ENCODE peak calls at places on chromosome 16, in eight cellular contexts. M is adrenal gland, L is AG09319, F is glutamatergic neuron, E is GM12865, P is spleen, Q is AG10803, D is prostate gland. R is an unnamed sample.
A peak's percentile ranks its signal among the peaks of the same experiment; 100 is the strongest.

GRCh38 chr16:8900343-8900742 is 18.2 kb downstream of the LITAFD start:
- DNase-seq in M (no peak), L (no peak), F (no peak), E (no peak), P (no peak), Q (no peak), D (no peak), R (no peak)

GRCh38 chr16:75097941-75098897 is 18.4 kb downstream of the LDHD start:
- DNase-seq in M (peak; percentile 58), L (no peak), F (no peak), E (no peak), P (no peak), Q (no peak), D (no peak), R (peak; percentile 67)

GRCh38 chr16:177394-177822 is 928 bp downstream of the HBA1 start:
- DNase-seq in M (no peak), L (no peak), F (no peak), E (no peak), P (no peak), Q (no peak), D (no peak), R (no peak)

GRCh38 chr16:59907671-59908070 is 1173.6 kb upstream of the GOT2 start:
- DNase-seq in M (no peak), L (no peak), F (no peak), E (no peak), P (no peak), Q (no peak), D (no peak), R (no peak)

GRCh38 chr16:58651965-58652348 is 22.3 kb upstream of the CNOT1 start:
- DNase-seq in M (no peak), L (no peak), F (no peak), E (no peak), P (no peak), Q (peak; percentile 48), D (no peak), R (no peak)

GRCh38 chr16:89191033-89191900 is 9.1 kb downstream of the SLC22A31 start:
- DNase-seq in M (no peak), L (no peak), F (peak; percentile 27), E (no peak), P (peak; percentile 83), Q (no peak), D (no peak), R (no peak)

GRCh38 chr16:14365200-14365851 is 264.7 kb downstream of the PARN start:
- DNase-seq in M (no peak), L (no peak), F (no peak), E (no peak), P (no peak), Q (peak; percentile 54), D (no peak), R (no peak)

GRCh38 chr16:69187891-69188451 is 1.0 kb downstream of the SNTB2 start:
- DNase-seq in M (peak; percentile 42), L (no peak), F (peak; percentile 23), E (peak; percentile 49), P (peak; percentile 82), Q (peak; percentile 52), D (peak; percentile 48), R (peak; percentile 54)

GRCh38 chr16:3979070-3979469 is 98.6 kb upstream of the CREBBP start:
- DNase-seq in M (no peak), L (no peak), F (no peak), E (no peak), P (no peak), Q (no peak), D (no peak), R (no peak)

GRCh38 chr16:63037761-63038562 is 1001.7 kb upstream of the CDH8 start:
- DNase-seq in M (no peak), L (no peak), F (no peak), E (no peak), P (no peak), Q (no peak), D (no peak), R (no peak)

GRCh38 chr16:68234188-68235104 is 1.5 kb downstream of the ESRP2 start:
- DNase-seq in M (no peak), L (no peak), F (no peak), E (no peak), P (no peak), Q (no peak), D (peak; percentile 79), R (no peak)

DNA sequence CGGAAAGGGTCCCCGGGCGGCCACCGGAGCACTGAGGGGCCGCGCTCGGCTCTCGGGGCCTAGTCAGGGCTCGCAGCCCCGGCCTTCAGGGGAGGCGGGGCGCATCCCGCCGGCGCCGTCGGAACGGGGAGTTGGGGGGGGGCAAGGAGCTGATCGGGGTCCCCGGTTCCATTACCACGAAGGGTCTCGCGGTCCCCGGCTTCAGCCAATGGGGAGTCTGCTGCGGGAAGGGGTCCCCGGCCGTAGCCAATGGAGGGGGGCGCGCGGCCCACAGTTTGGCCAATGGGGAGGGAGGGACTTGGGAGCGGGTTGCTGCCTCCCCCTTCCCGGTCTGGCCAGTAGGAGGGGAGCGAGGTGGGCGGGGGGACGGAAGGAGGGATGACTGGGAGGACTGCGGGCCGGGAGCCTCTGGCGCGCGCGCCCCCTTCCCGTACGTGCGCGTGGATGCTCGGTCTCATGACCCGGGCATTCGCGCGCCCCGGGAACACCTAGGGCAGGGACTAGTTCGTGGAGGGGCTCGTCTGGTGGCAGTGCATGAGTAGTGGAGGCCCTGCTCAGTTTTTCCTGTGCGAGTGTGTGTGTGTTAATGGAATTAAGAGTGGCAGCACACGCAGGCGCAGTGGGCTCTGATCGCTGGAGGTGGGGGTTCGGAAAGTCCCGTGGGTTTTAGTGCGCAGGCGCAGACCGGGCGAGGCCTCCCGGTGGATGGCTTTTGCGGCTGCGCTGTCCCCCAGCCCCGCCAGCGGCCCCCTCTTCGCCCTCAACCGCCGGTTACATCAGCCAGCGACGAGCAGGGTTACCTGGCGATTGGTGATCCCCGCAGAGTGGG is 1.1 kb downstream of the ATXN2L start:
- DNase-seq in M (peak; percentile 98), L (peak; percentile 97), F (peak; percentile 99), E (peak; percentile 99), P (peak; percentile 97), Q (peak; percentile 98), D (peak; percentile 95), R (peak; percentile 97)
- TF ChIP-seq CTCF in M (no peak), L (peak; percentile 11), F (peak; percentile 48), E (no peak), P (peak; percentile 10), Q (peak; percentile 24), D (peak; percentile 44), R (no peak)

GRCh38 chr16:11497851-11498289 is 88.8 kb downstream of the LITAF start:
- DNase-seq in M (peak; percentile 57), L (no peak), F (no peak), E (no peak), P (no peak), Q (peak; percentile 4), D (no peak), R (no peak)

GRCh38 chr16:11495066-11495407 is 91.7 kb downstream of the LITAF start:
- DNase-seq in M (no peak), L (no peak), F (no peak), E (no peak), P (no peak), Q (no peak), D (no peak), R (no peak)

GRCh38 chr16:11498683-11499082 is 88.0 kb downstream of the LITAF start:
- DNase-seq in M (no peak), L (no peak), F (no peak), E (no peak), P (no peak), Q (no peak), D (no peak), R (no peak)

GRCh38 chr16:11499295-11500089 is 87.2 kb downstream of the LITAF start:
- DNase-seq in M (peak; percentile 5), L (no peak), F (no peak), E (no peak), P (no peak), Q (no peak), D (no peak), R (no peak)

DNA sequence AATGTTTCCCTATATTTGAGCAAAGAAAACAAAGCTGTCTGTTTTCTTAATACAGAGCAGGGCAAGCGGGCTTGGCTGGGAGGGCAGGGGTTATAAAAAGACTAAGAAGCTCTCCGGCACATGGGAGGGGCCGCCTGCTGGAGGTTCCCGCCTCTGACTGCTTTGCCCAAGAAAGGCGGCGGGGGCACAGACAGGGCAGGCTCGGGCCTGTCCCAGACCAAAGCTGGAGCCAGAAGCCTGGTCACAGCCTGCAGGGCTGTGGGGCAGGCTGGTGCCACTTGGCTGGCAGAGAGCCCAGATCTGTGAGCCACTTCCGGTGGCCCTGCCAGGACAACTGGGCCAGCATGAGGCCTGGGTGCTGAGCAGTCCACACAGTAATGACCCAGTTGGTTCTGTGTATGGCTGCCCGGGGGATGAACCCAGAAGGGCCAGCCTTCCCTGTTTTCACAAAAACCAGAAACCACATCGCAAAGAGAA is 89.4 kb downstream of the LITAF start:
- DNase-seq in M (peak; percentile 97), L (peak; percentile 20), F (no peak), E (peak; percentile 56), P (peak; percentile 84), Q (peak; percentile 76), D (peak; percentile 95), R (no peak)
- TF ChIP-seq CTCF in M (no peak), L (peak; percentile 25), F (no peak), E (no peak), P (no peak), Q (no peak), D (peak; percentile 46), R (no peak)

DNA sequence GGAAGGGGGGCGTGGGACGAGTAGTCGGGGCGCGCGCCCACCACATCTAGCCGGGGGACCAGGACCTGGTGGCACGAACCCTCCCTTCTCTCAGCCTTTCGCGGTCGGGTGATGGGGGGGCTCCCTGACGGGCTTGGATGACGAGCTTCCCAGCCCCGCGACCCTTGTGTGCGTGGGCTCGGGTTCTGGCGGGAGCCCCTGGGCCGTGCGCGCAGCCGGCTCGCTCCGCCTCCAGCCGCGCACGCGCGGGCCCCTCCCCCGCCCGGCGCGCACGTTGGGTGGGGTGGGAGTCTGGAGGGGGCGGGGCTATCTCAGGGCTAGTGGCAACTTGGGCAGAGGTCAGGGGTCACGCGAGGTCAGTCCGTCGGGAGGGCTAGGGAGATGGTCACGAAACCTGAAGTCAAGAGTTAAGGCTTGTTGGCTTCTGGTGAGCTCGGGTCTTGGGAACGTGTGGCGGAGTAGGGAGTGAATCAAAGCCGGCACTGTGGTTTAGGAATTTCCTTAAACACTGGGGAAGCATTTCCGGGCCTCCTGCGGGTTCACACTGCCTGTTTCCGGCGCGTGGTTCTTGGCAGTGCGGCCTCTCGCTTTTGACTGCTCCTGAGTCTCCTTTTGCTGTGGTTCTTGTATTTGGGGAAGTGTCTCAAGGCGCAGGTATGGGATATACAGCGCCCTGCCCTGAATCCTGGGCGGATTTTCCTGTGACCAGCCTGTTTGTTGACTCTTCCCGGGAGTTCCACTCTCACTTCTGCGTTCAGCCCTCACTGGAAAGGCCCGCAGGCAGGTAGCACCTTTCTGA is at the start of gene SRCAP:
- DNase-seq in M (peak; percentile 88), L (peak; percentile 22), F (peak; percentile 86), E (peak; percentile 91), P (peak; percentile 95), Q (peak; percentile 69), D (peak; percentile 71), R (peak; percentile 95)
- TF ChIP-seq CTCF in M (no peak), L (no peak), F (no peak), E (no peak), P (no peak), Q (no peak), D (no peak), R (no peak)

GRCh38 chr16:7541026-7541425 is 208.4 kb downstream of the RBFOX1 start:
- DNase-seq in M (no peak), L (no peak), F (no peak), E (no peak), P (no peak), Q (no peak), D (no peak), R (no peak)
- TF ChIP-seq CTCF in M (no peak), L (no peak), F (no peak), E (no peak), P (no peak), Q (no peak), D (no peak), R (no peak)